ENCODE peak calls at places on chromosomes 5 and 9, in four cellular contexts. G is endodermal cell; V is CD8-positive, alpha-beta memory T cell; E is epithelial cell of prostate. N is an unnamed sample.

GRCh38 chr5:170109059-170110031 is 3.6 kb downstream of the FOXI1 start:
- DNase-seq in V (no peak), E (no peak), G (peak), N (no peak)

GRCh38 chr9:5518937-5519319 is 8.6 kb downstream of the PDCD1LG2 start:
- DNase-seq in V (no peak), E (no peak), G (no peak), N (no peak)

GRCh38 chr9:2337131-2337530 is 284.5 kb upstream of the VLDLR start:
- DNase-seq in V (no peak), G (no peak), E (no peak), N (no peak)

GRCh38 chr9:133369923-133370322 is 5.9 kb downstream of the SURF4 start:
- DNase-seq in V (peak), G (no peak), E (no peak), N (no peak)

GRCh38 chr5:179435181-179435580 is 89.9 kb upstream of the ADAMTS2 start:
- DNase-seq in V (no peak), G (no peak), E (no peak), N (no peak)

GRCh38 chr9:27125030-27125429 is 16.0 kb downstream of the TEK start:
- DNase-seq in E (peak), V (no peak), G (no peak), N (peak)

GRCh38 chr5:95989283-95990048 is 27.8 kb upstream of the ELL2 start:
- DNase-seq in V (no peak), G (no peak), E (no peak), N (no peak)

GRCh38 chr5:103513696-103514095 is 48.9 kb downstream of the NUDT12 start:
- DNase-seq in G (no peak), E (no peak), V (no peak), N (no peak)

GRCh38 chr5:159581502-159582249 is 251.4 kb upstream of the IL12B start:
- DNase-seq in E (peak), V (no peak), G (peak), N (peak)

GRCh38 chr5:145347026-145347616 is 488.0 kb downstream of the PRELID2 start:
- DNase-seq in V (no peak), E (no peak), G (peak), N (peak)

GRCh38 chr5:172188893-172189692 is 1.1 kb upstream of the STK10 start:
- DNase-seq in G (peak), V (no peak), E (no peak), N (no peak)

GRCh38 chr9:71357346-71357745 is 235.9 kb upstream of the TRPM3 start:
- DNase-seq in E (no peak), G (no peak), V (no peak), N (no peak)

GRCh38 chr5:139194486-139194885 is 3.7 kb downstream of the SIL1 start:
- DNase-seq in G (no peak), E (no peak), V (no peak), N (no peak)

GRCh38 chr5:122882836-122883235 is 37.4 kb downstream of the SNX24 start:
- DNase-seq in E (no peak), G (no peak), V (no peak), N (peak)

GRCh38 chr9:91101598-91102168 is 260.0 kb downstream of the AUH start:
- DNase-seq in E (no peak), G (peak), V (peak), N (no peak)

DNA sequence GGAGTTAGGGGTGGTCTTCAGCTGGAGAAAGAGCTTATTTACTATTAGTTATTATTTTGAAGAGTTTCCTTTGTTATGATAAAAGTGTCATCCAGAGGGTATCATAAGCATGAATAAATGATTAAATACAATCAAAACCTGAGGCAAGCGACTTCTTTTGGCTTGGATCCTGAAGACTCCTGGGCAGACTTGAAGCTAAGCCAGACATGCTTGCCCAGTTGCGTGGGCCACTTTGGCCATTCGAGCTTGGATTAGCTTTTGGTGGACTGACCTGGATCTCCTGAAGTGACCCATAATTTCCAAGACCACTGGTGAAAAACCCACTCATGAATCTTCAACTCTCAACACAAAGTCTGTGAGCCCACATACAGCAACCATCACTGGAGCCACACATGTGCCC is 335.8 kb downstream of the NR2F1-AS1 start:
- DNase-seq in V (no peak), E (no peak), G (no peak), N (no peak)
- H3K27ac ChIP-seq in V (no peak), E (no peak), G (no peak), N (no peak)

DNA sequence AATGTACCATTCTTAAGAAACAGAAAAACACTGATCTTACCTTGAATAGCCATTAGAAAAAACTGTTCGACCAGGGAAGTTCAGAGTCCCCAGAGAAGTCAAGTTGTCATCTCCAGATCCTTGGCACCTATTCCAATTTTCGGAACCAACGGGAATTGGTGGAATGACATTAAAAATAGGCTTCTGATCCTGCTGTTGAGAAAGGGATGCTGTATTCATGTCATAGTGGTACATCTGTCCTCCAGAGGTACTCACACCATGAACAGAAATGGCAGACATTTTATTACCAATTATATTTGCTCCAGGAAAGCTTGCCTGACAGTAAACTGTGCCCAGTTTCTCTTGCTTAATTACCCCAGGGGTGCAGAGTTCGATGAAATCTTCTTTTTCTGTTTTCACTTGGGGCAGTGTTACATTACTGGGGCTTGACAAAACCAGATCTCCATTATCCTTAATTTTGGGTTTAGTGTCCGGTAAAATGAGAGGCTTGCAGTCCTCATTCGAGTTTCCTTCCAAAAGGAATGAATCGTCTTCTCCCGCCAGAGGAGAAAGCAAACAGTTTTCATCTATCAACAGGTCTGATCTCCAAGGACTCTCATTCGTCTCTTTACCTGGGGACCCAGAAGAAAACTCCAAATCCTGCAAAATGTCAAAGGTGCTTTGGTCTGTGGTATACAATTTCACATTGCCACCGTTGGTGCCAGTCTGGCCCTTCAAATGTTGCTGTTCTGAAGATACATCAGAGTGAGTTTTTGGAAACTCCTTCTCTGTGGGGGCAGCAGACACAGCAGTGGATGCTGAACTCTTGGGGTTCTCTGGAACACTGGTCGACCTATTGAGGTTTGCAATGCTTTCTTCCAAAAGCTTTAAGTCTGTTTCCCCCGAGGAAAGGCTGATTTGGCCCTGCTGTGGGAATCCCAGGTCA is 3.6 kb downstream of the NR3C1 start:
- DNase-seq in V (no peak), G (no peak), E (no peak), N (no peak)
- H3K27ac ChIP-seq in V (no peak), G (no peak), E (no peak), N (peak)

GRCh38 chr9:69192214-69192613 is 18.1 kb downstream of the TJP2 start:
- DNase-seq in V (no peak), G (no peak), E (no peak), N (no peak)
- H3K27ac ChIP-seq in V (no peak), G (no peak), E (no peak), N (no peak)

DNA sequence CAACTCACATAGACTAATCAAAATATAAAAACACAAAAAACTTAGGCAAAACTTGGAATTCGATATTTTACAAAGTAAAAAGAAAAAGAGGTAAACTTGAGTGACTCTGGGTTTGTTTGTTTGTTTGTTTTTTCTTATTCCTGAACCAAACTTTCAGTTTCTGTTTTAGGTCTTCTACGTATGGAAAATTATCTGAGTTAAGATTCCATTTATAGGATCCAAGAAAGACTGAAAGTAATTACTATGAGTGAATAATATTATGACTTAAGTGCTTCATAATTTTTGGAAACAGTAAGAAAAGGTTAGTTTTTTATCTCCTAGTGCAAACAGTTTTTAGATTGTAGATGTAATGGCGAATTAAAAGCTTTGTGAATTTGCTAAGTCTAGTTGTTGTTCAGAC is 13.2 kb downstream of the ST8SIA4 start:
- DNase-seq in E (no peak), G (no peak), V (no peak), N (no peak)
- H3K27ac ChIP-seq in E (no peak), G (no peak), V (peak), N (no peak)

DNA sequence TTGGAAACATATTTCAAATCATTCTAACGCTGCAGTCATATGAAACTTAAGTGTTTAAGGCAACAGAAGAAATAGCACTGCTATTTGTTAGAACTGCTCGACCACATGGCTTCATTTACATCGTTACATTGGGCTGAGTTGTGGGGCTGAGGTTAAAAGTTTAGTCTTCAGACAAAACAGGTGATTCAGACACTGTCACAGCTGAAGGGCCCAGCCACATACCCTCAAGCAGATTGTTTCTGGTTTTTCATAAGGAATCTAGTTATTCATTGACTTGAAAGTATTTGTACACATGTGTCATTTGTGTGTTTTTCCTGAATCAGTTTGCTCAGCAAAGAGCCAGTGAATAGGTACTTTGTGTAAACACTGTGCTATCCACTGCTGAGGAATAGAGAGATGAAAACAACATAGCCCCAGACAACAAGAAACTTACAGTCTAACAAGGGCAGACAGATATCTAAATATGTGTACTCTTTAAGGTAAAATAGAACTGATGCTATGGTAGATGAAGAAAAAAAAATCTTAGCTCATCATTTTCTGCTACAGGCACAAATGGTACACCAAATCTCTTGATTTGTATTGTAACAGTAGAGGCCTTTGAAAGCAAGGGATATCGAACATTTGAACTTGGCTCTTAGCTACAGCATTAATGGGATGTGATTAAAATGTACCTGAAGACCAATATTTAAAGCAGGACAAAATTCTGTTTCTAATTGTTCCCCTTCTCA is 357.6 kb upstream of the RPS23 start:
- DNase-seq in G (no peak), V (no peak), E (peak), N (peak)
- H3K27ac ChIP-seq in G (no peak), V (no peak), E (peak), N (no peak)

GRCh38 chr9:135239100-135239768 is 151.8 kb downstream of the OLFM1 start:
- DNase-seq in E (no peak), V (no peak), G (peak), N (no peak)
- H3K27ac ChIP-seq in E (no peak), V (no peak), G (no peak), N (no peak)

DNA sequence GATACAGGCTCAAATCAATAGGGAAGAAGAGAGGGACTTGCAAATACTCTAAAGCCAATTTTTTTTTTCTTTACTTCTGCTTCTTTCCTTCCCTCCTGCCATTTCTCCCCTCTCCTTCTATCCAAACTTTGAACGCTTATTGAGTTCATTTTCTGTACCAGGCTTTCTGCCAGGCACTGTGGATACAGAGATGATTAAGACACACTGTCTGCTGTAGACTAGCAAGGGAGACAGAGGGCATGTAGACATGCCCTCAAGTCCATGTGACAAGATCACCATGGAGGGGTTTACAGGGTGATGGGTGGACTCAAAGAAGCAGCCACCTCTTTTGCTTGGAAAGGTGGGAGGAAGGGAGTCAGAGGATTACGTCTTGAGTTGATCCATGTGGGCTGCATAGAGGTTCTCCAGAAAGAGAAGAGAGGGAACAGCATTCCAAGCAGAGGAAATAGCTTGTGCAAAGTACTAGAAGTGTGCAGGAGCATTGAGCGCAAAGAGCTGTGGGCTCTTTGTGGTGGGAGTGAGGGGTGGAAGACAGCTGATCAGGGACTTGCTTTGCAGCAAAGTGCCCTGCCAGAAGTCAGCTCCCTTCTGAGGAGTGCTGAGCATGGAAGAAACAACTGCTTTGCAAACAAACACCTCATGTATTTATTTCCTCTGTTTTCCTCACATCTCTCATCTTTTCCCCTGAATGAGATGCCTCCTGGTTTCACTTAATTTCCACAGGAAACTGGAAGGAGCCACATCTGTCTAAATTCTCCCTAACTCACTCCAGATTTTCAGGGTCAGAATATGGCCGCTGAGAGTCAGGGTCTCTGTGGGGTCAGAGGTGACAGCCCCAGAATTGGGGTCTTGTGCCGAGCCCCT is 64.4 kb upstream of the COL15A1 start:
- DNase-seq in G (no peak), V (no peak), E (no peak), N (no peak)
- H3K27ac ChIP-seq in G (no peak), V (no peak), E (no peak), N (no peak)

DNA sequence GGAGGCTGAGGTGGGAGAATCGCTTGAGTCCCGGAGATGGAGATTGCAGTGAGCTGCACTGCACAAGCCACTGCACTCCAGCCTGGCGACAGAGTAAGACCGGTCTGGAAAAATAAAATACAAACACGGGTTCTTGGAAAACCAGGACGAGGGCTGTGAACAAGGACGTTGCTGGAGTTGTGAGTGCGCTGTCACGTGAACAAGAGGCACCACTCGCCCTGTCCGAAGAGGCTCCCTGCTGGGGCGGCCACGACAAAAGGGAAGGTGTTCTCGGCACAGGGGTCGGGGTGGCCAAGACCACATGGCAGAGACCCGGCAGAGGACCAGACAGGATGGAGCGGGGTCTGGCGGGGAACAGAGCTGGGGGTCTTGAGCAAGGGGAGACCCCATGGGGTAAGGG is 30.6 kb upstream of the UBAC1 start:
- DNase-seq in G (no peak), E (no peak), V (no peak), N (no peak)
- H3K27ac ChIP-seq in G (no peak), E (no peak), V (no peak), N (peak)

GRCh38 chr5:74314906-74315305 is 325.6 kb downstream of the ENC1 start:
- DNase-seq in V (no peak), E (peak), G (no peak), N (no peak)
- H3K27ac ChIP-seq in V (no peak), E (peak), G (no peak), N (no peak)

N was measured in RWPE1.